ENCODE peak calls at places on chromosome 14, in eight cellular contexts. G is left ventricle myocardium inferior; F is heart right ventricle; W is fibroblast of lung; Q is GM13976; X is cardiac fibroblast; V is CD8-positive, alpha-beta T cell; C is hepatocyte. L is an unnamed sample.

GRCh38 chr14:65483647-65484046 is 71.1 kb downstream of the FUT8 start:
- DNase-seq in G (no peak), F (no peak), W (no peak), Q (no peak), X (no peak), V (no peak), C (no peak), L (peak; percentile 5)

GRCh38 chr14:95915326-95915725 is 38.7 kb downstream of the TUNAR start:
- DNase-seq in G (no peak), F (no peak), W (no peak), Q (no peak), X (no peak), V (no peak), C (peak; percentile 45), L (no peak)

GRCh38 chr14:75489480-75489837 is 32.8 kb upstream of the BATF start:
- DNase-seq in G (no peak), F (no peak), W (no peak), Q (no peak), X (no peak), V (no peak), C (no peak), L (no peak)

GRCh38 chr14:66038214-66038977 is 447.8 kb upstream of the CCDC196 start:
- DNase-seq in G (no peak), F (no peak), W (no peak), Q (no peak), X (peak; percentile 94), V (no peak), C (peak; percentile 76), L (no peak)

GRCh38 chr14:71529855-71530254 is 402.4 kb upstream of the RGS6 start:
- DNase-seq in G (no peak), F (no peak), W (peak; percentile 56), Q (no peak), X (peak; percentile 85), V (no peak), C (no peak), L (no peak)

GRCh38 chr14:63210812-63211211 is 6.6 kb downstream of the RHOJ start:
- DNase-seq in G (no peak), F (no peak), W (no peak), Q (no peak), X (no peak), V (no peak), C (no peak), L (no peak)

GRCh38 chr14:66495214-66496098 is 9.3 kb downstream of the CCDC196 start:
- DNase-seq in G (no peak), F (no peak), W (peak; percentile 83), Q (peak; percentile 42), X (peak; percentile 84), V (peak; percentile 18), C (peak; percentile 70), L (peak; percentile 45)

GRCh38 chr14:34496007-34496678 is 34.1 kb upstream of the SPTSSA start:
- DNase-seq in G (peak; percentile 39), F (peak; percentile 32), W (no peak), Q (no peak), X (peak; percentile 84), V (no peak), C (no peak), L (no peak)

GRCh38 chr14:64176330-64176729 is 117.8 kb downstream of the ESR2 start:
- DNase-seq in G (no peak), F (no peak), W (no peak), Q (no peak), X (no peak), V (no peak), C (no peak), L (no peak)

GRCh38 chr14:64706552-64707193 is 2.4 kb downstream of the PLEKHG3 start:
- DNase-seq in G (no peak), F (peak; percentile 54), W (no peak), Q (no peak), X (no peak), V (no peak), C (no peak), L (no peak)

GRCh38 chr14:45258805-45259204 is 5.8 kb upstream of the MIS18BP1 start:
- DNase-seq in G (no peak), F (no peak), W (no peak), Q (no peak), X (no peak), V (no peak), C (no peak), L (no peak)

GRCh38 chr14:51242545-51243490 is 2.8 kb downstream of the TMX1 start:
- DNase-seq in G (no peak), F (no peak), W (no peak), Q (no peak), X (no peak), V (no peak), C (no peak), L (no peak)

GRCh38 chr14:64117671-64118402 is 176.3 kb downstream of the ESR2 start:
- DNase-seq in G (peak; percentile 62), F (peak; percentile 52), W (peak; percentile 57), Q (no peak), X (peak; percentile 56), V (no peak), C (no peak), L (no peak)

DNA sequence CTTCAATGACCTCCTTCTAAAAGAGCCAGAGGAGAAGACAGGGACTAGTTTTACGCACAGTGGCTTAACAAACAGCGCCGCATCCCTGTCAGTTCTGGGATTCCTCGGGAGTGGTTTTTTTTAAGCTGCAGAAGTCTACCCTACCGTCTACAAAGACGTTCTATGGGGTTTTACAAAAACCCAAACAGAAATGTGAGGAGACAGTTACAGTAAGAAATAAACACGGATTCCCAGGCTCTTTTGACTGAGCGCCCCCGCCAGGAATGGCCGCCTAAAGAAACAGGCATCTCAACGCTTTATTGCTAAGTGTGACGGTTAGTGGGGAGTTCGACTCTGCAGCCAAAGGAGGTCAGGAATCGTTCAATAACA is 484 bp downstream of the ALKBH1 start:
- DNase-seq in G (no peak), F (no peak), W (peak; percentile 60), Q (peak; percentile 55), X (peak; percentile 51), V (no peak), C (peak; percentile 60), L (peak; percentile 65)
- TF ChIP-seq CTCF in G (peak; percentile 32), F (no peak), W (peak; percentile 45), Q (no peak), X (peak; percentile 36), V (no peak), C (peak; percentile 52), L (peak; percentile 70)

GRCh38 chr14:27672047-27672446 is 1074.2 kb upstream of the NOVA1 start:
- DNase-seq in G (no peak), F (no peak), W (peak; percentile 9), Q (no peak), X (no peak), V (no peak), C (no peak), L (no peak)
- TF ChIP-seq CTCF in G (no peak), F (no peak), W (no peak), Q (no peak), X (no peak), V (no peak), C (no peak), L (peak; percentile 9)

DNA sequence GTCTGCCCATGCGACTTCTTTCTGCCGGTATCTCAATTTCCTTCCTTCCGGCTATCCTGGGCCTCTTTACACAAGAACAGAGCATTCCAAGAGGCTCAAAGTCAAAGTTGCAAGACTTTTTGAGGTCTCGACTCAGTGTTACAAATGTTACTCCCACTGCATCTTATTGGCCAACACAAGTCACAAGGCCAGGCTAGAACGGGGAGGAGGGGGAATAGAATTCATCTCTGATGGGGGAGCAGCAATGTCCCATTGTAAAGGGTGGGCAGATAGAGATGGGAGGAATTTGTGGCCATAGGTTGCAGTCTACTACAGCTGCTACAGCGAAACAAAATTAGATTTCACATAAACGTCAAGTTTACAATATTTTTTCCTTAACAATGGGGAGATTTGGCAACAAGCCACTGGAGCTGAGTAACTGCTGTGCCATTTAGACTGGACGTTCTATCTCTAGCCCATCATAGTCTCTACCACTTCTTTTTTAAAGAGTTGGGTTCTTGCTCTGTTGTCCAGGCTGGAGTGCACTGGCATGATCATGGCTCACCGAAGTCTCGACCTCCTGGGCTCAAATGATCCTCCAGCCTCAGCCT is 9.4 kb upstream of the NYNRIN start:
- DNase-seq in G (no peak), F (no peak), W (peak; percentile 63), Q (no peak), X (peak; percentile 83), V (no peak), C (peak; percentile 57), L (peak; percentile 32)
- TF ChIP-seq CTCF in G (no peak), F (no peak), W (no peak), Q (no peak), X (no peak), V (no peak), C (no peak), L (no peak)

DNA sequence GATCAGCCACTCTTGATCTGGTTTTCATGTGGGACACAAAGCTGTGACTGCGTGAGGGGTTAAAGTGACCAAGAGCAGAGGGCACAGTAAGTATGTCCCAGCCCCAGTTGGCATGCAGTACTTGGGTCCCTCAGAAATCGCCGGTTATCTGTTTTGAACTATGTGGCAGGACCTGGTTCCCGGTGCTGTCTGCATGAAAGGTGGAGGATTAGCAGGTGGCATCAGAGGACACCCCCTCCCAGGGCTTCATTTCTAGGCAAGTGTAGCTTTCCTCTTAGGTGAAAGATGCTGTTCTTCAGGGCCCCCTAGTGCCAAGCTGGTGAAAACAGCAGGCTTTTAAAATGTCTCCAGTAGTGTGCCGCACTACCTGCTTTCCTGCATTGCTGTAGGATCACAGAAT is 57.1 kb downstream of the ATG14 start:
- DNase-seq in G (peak; percentile 20), F (no peak), W (peak; percentile 66), Q (peak; percentile 63), X (peak; percentile 71), V (peak; percentile 57), C (peak; percentile 76), L (peak; percentile 42)
- TF ChIP-seq CTCF in G (peak; percentile 72), F (peak; percentile 57), W (peak; percentile 61), Q (peak; percentile 66), X (peak; percentile 67), V (peak; percentile 59), C (peak; percentile 71), L (peak; percentile 74)

GRCh38 chr14:80456200-80456599 is 244.9 kb upstream of the DIO2 start:
- DNase-seq in G (no peak), F (no peak), W (peak; percentile 34), Q (no peak), X (peak; percentile 6), V (no peak), C (no peak), L (peak; percentile 43)
- TF ChIP-seq CTCF in G (no peak), F (no peak), W (no peak), Q (no peak), X (no peak), V (no peak), C (no peak), L (no peak)

DNA sequence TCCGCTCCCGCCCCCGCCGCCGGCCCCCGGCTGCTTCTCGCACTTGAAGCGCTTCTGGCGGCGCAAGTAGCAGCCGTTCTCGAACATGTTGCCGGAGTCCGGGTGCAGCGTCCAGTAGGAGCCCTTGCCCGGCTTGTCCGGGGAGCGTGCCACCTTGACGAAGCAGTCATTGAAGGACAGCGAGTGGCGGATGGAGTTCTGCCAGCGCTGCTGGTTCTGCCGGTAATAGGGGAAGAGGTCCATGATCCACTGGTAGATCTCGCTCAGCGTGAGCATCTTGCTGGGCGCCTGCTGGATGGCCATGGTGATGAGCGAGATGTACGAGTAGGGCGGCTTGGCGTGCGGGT is 3.1 kb downstream of the FOXA1 start:
- DNase-seq in G (no peak), F (no peak), W (no peak), Q (peak; percentile 12), X (no peak), V (no peak), C (peak; percentile 41), L (no peak)
- TF ChIP-seq CTCF in G (no peak), F (no peak), W (no peak), Q (no peak), X (no peak), V (no peak), C (no peak), L (no peak)

GRCh38 chr14:76773188-76773885 is 12.1 kb downstream of the VASH1 start:
- DNase-seq in G (peak; percentile 66), F (peak; percentile 60), W (peak; percentile 82), Q (no peak), X (peak; percentile 94), V (no peak), C (peak; percentile 83), L (peak; percentile 81)
- TF ChIP-seq CTCF in G (no peak), F (no peak), W (peak; percentile 7), Q (no peak), X (peak; percentile 3), V (no peak), C (no peak), L (peak; percentile 5)

L was measured in HFFc6.